ENCODE peak calls at places on chromosomes 13 and 19, in eight cellular contexts. B is choroid plexus epithelial cell; O is upper lobe of right lung; Q is HFFc6; V is GM20000; J is fibroblast of mammary gland; Z is CD4-positive, alpha-beta T cell; H is B cell. A is an unnamed sample.

GRCh38 chr19:3655402-3656072 is 28.9 kb upstream of the CACTIN start:
- DNase-seq in H (peak), Q (peak), Z (no peak), O (no peak), B (peak), J (peak), V (no peak), A (no peak)

GRCh38 chr19:13861392-13861713 is 15.6 kb upstream of the NANOS3 start:
- DNase-seq in B (no peak), V (peak), O (no peak), Q (no peak), Z (no peak), H (no peak), J (no peak), A (peak)

GRCh38 chr19:46388311-46389095 is 24.9 kb downstream of the CCDC8 start:
- DNase-seq in J (no peak), V (no peak), O (peak), H (no peak), Z (no peak), B (no peak), Q (no peak), A (no peak)

GRCh38 chr19:3368848-3369336 is 2.5 kb downstream of the NFIC start:
- DNase-seq in J (peak), O (no peak), H (no peak), Q (peak), V (no peak), Z (no peak), B (peak), A (no peak)

GRCh38 chr19:6779204-6779603 is 6.7 kb downstream of the VAV1 start:
- DNase-seq in V (no peak), Z (no peak), Q (no peak), B (no peak), H (no peak), O (no peak), J (no peak), A (no peak)

GRCh38 chr19:57135797-57136196 is 9.2 kb downstream of the ZIM3 start:
- DNase-seq in B (no peak), O (no peak), H (no peak), Q (no peak), V (no peak), J (no peak), Z (no peak), A (no peak)

GRCh38 chr13:97018029-97018819 is 23.9 kb upstream of the OXGR1 start:
- DNase-seq in Q (peak), V (peak), O (no peak), J (peak), B (peak), H (peak), Z (no peak), A (peak)

GRCh38 chr13:22121340-22121739 is 450.5 kb downstream of the FGF9 start:
- DNase-seq in Z (no peak), J (no peak), O (no peak), H (peak), B (no peak), Q (no peak), V (peak), A (peak)

GRCh38 chr13:65600702-65601101 is 1629.4 kb downstream of the PCDH9 start:
- DNase-seq in H (no peak), Z (no peak), V (no peak), Q (peak), J (peak), O (no peak), B (peak), A (no peak)

GRCh38 chr13:32902898-32903297 is 113.3 kb upstream of the KL start:
- DNase-seq in B (no peak), H (no peak), Z (no peak), Q (peak), J (peak), V (no peak), O (no peak), A (no peak)

GRCh38 chr19:20279516-20279915 is 112.5 kb downstream of the ZNF486 start:
- DNase-seq in B (no peak), O (no peak), V (no peak), Q (no peak), Z (no peak), H (no peak), J (no peak), A (no peak)

GRCh38 chr13:37686501-37686900 is 87.9 kb upstream of the POSTN start:
- DNase-seq in J (peak), B (no peak), O (no peak), V (no peak), Z (no peak), H (no peak), Q (no peak), A (no peak)

GRCh38 chr13:97544041-97544765 is 110.2 kb downstream of the RAP2A start:
- DNase-seq in O (no peak), H (no peak), Z (no peak), B (peak), V (no peak), J (peak), Q (no peak), A (no peak)

GRCh38 chr13:91722267-91722884 is 324.0 kb downstream of the GPC5 start:
- DNase-seq in V (no peak), H (peak), B (peak), J (peak), Q (peak), Z (no peak), O (no peak), A (peak)

GRCh38 chr19:55777528-55777927 is 8.6 kb downstream of the RFPL4AL1 start:
- DNase-seq in B (no peak), O (no peak), Q (no peak), V (no peak), H (peak), J (no peak), Z (no peak), A (no peak)

GRCh38 chr13:86862137-86862536 is 809.0 kb upstream of the SLITRK5 start:
- DNase-seq in Q (no peak), H (no peak), O (no peak), J (no peak), Z (no peak), B (no peak), V (no peak), A (no peak)

GRCh38 chr19:29548483-29549085 is 22.8 kb downstream of the VSTM2B start:
- DNase-seq in Z (no peak), O (peak), V (no peak), H (no peak), J (no peak), Q (no peak), B (no peak), A (no peak)

GRCh38 chr13:111204438-111205177 is 89.5 kb downstream of the ARHGEF7 start:
- DNase-seq in V (no peak), Z (no peak), O (peak), H (no peak), B (peak), Q (peak), J (peak), A (no peak)

GRCh38 chr13:66859078-66859477 is 371.1 kb downstream of the PCDH9 start:
- DNase-seq in H (no peak), B (peak), Q (no peak), J (no peak), V (no peak), Z (no peak), O (no peak), A (no peak)

GRCh38 chr19:14514215-14514871 is 3.9 kb downstream of the DNAJB1 start:
- DNase-seq in O (no peak), V (no peak), J (no peak), Z (no peak), B (no peak), H (no peak), Q (no peak), A (no peak)

GRCh38 chr19:3801412-3802096 is 15.4 kb upstream of the MATK start:
- DNase-seq in O (no peak), V (no peak), Z (peak), H (peak), J (no peak), B (no peak), Q (no peak), A (peak)

GRCh38 chr19:46825731-46826055 is 25.0 kb downstream of the AP2S1 start:
- DNase-seq in O (no peak), Q (no peak), J (no peak), H (no peak), B (no peak), V (no peak), Z (no peak), A (no peak)

GRCh38 chr19:3407556-3408516 is 41.5 kb downstream of the NFIC start:
- DNase-seq in Q (no peak), J (peak), O (no peak), H (no peak), Z (no peak), B (peak), V (no peak), A (no peak)

GRCh38 chr13:106685142-106685541 is 117.2 kb upstream of the ARGLU1 start:
- DNase-seq in O (no peak), Z (no peak), H (no peak), B (no peak), Q (no peak), V (no peak), J (no peak), A (no peak)

GRCh38 chr19:51002542-51003311 is 1.3 kb upstream of the KLK8 start:
- DNase-seq in Z (no peak), O (no peak), J (peak), B (no peak), Q (no peak), H (no peak), V (peak), A (peak)

DNA sequence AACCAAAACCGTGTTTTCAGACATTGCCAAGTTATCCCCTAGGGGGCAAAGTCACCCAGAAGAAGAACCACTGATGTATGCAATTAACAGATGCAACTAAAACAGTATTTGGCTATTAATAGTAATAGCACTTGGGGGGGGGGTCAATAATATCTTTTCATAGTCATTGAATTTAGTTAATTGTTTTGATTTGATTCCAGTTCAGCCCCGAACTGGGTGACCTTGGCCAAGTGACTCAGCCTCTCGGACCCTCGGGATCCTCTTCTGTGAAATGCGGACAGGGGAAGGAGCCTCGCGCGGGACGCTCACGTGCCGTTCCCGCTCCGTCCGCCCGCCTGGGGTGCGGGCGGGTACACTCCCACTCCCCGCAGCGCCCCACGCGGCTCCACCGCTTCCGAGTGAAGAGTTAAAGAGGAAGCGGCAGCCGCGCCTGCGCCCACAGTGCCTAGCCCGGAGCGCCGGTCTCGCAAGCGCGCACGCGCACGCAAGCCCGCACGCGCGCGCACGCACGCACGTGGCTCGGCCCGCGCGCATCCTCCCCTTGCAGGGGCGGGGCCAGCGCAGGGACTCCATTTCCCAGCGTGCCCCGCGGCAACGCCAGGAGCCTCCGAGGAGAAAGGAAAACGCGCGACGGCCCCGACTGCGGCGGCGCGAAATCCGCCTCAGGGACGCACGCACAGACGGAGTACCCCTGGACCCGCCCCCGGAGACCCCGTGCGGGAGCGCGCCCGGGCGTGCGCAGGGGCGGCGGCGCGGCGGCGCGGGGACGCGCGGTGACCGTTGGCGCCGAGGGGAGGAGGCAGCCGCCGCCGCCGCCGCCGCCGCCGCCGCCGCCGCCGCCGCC is at the start of gene DAZAP1:
- DNase-seq in Q (peak), Z (peak), V (peak), H (peak), O (peak), B (peak), J (peak), A (peak)
- TF ChIP-seq CTCF in Q (peak), Z (peak), V (peak), H (peak), O (peak), B (peak), J (peak), A (peak)

GRCh38 chr19:17365361-17365760 is 11.8 kb downstream of the PLVAP start:
- DNase-seq in J (no peak), O (no peak), Z (no peak), B (no peak), Q (no peak), V (no peak), H (no peak), A (no peak)
- TF ChIP-seq CTCF in J (no peak), O (no peak), Z (no peak), B (no peak), Q (no peak), V (no peak), H (no peak), A (no peak)

GRCh38 chr13:75721307-75721706 is 85.2 kb downstream of the LMO7 start:
- DNase-seq in Z (no peak), V (no peak), Q (no peak), H (no peak), J (no peak), B (no peak), O (no peak), A (no peak)

GRCh38 chr13:75715598-75716523 is 79.7 kb downstream of the LMO7 start:
- DNase-seq in Z (no peak), O (no peak), Q (no peak), J (peak), V (peak), H (no peak), B (peak), A (peak)

GRCh38 chr13:75713852-75714251 is 77.7 kb downstream of the LMO7 start:
- DNase-seq in Z (no peak), Q (no peak), J (no peak), V (no peak), H (no peak), B (no peak), O (no peak), A (no peak)

DNA sequence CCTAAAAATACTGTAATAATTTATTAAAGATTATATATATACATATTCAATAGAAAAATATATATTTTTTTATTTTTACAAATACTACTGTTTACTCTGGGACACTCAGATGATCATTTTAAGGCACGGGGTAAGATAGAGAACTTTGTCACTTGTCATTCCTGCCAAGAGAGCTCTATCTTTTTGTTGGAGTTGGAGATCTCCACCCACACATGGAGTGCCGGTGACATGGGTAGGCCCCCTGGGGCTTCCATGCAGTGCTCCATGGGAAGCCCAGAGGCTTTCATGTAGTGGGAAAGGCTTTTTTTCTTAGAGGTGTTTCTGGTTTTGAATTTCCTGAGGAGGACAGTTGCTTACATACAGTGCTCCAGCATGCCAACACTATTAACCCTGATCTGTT is 81.4 kb downstream of the LMO7 start:
- DNase-seq in Q (no peak), O (no peak), Z (no peak), H (no peak), J (no peak), B (peak), V (no peak), A (no peak)
- TF ChIP-seq CTCF in Q (no peak), O (no peak), Z (no peak), H (no peak), J (no peak), B (no peak), V (no peak), A (no peak)

GRCh38 chr19:21335721-21336120 is 6.5 kb upstream of the ZNF708 start:
- DNase-seq in V (no peak), J (no peak), H (no peak), O (no peak), Z (no peak), Q (no peak), B (no peak), A (no peak)
- TF ChIP-seq CTCF in V (no peak), J (peak), H (no peak), O (no peak), Z (no peak), Q (no peak), B (no peak), A (no peak)